ENCODE peak calls at places on chromosomes 1 and 21, in four cellular contexts. One of them, this sample, is unnamed.

GRCh38 chr21:26499475-26499874 is 73.6 kb downstream of the CYYR1 start:
- DNase-seq in upper lobe of right lung: no peak
- DNase-seq in lower lobe of right lung: no peak
- DNase-seq in esophagus squamous epithelium: no peak
- DNase-seq in this sample: no peak

GRCh38 chr1:153717330-153717729 is 10.5 kb upstream of the INTS3 start:
- DNase-seq in upper lobe of right lung: no peak
- DNase-seq in lower lobe of right lung: no peak
- DNase-seq in esophagus squamous epithelium: no peak
- DNase-seq in this sample: no peak

GRCh38 chr1:70436617-70437236 is 25.7 kb downstream of the CTH start:
- DNase-seq in upper lobe of right lung: no peak
- DNase-seq in lower lobe of right lung: no peak
- DNase-seq in esophagus squamous epithelium: no peak
- DNase-seq in this sample: no peak

GRCh38 chr1:62720946-62721554 is 32.9 kb upstream of the DOCK7 start:
- DNase-seq in upper lobe of right lung: no peak
- DNase-seq in lower lobe of right lung: no peak
- DNase-seq in esophagus squamous epithelium: no peak
- DNase-seq in this sample: no peak

GRCh38 chr1:230231739-230232075 is 164.7 kb downstream of the GALNT2 start:
- DNase-seq in upper lobe of right lung: peak
- DNase-seq in lower lobe of right lung: peak
- DNase-seq in esophagus squamous epithelium: no peak
- DNase-seq in this sample: no peak

GRCh38 chr21:38982096-38982495 is 176.4 kb downstream of the ETS2 start:
- DNase-seq in upper lobe of right lung: no peak
- DNase-seq in lower lobe of right lung: no peak
- DNase-seq in esophagus squamous epithelium: no peak
- DNase-seq in this sample: no peak

GRCh38 chr1:213371769-213372619 is 321.0 kb downstream of the RPS6KC1 start:
- DNase-seq in upper lobe of right lung: no peak
- DNase-seq in lower lobe of right lung: no peak
- DNase-seq in esophagus squamous epithelium: no peak
- DNase-seq in this sample: no peak

GRCh38 chr1:153849487-153850185 is 73.1 kb downstream of the GATAD2B start:
- DNase-seq in upper lobe of right lung: no peak
- DNase-seq in lower lobe of right lung: no peak
- DNase-seq in esophagus squamous epithelium: no peak
- DNase-seq in this sample: no peak

GRCh38 chr1:164673584-164674214 is 114.7 kb downstream of the PBX1 start:
- DNase-seq in upper lobe of right lung: no peak
- DNase-seq in lower lobe of right lung: no peak
- DNase-seq in esophagus squamous epithelium: no peak
- DNase-seq in this sample: no peak

GRCh38 chr21:41943468-41944250 is 10.2 kb downstream of the C2CD2 start:
- DNase-seq in upper lobe of right lung: no peak
- DNase-seq in lower lobe of right lung: no peak
- DNase-seq in esophagus squamous epithelium: no peak
- DNase-seq in this sample: peak

GRCh38 chr1:27393641-27394281 is 1.3 kb downstream of the GPR3 start:
- DNase-seq in upper lobe of right lung: no peak
- DNase-seq in lower lobe of right lung: no peak
- DNase-seq in esophagus squamous epithelium: no peak
- DNase-seq in this sample: no peak

GRCh38 chr21:27569091-27569490 is 602.2 kb upstream of the ADAMTS5 start:
- DNase-seq in upper lobe of right lung: no peak
- DNase-seq in lower lobe of right lung: no peak
- DNase-seq in esophagus squamous epithelium: no peak
- DNase-seq in this sample: no peak

GRCh38 chr1:74222701-74223100 is 12.5 kb upstream of the TNNI3K start:
- DNase-seq in upper lobe of right lung: no peak
- DNase-seq in lower lobe of right lung: no peak
- DNase-seq in esophagus squamous epithelium: no peak
- DNase-seq in this sample: no peak

GRCh38 chr1:224116131-224116530 is 2.2 kb downstream of the FBXO28 start:
- DNase-seq in upper lobe of right lung: no peak
- DNase-seq in lower lobe of right lung: no peak
- DNase-seq in esophagus squamous epithelium: no peak
- DNase-seq in this sample: no peak

GRCh38 chr1:50684185-50684584 is 260.9 kb upstream of the DMRTA2 start:
- DNase-seq in upper lobe of right lung: no peak
- DNase-seq in lower lobe of right lung: no peak
- DNase-seq in esophagus squamous epithelium: no peak
- DNase-seq in this sample: no peak

GRCh38 chr1:145977486-145978476 is 13.3 kb downstream of the POLR3GL start:
- DNase-seq in upper lobe of right lung: peak
- DNase-seq in lower lobe of right lung: peak
- DNase-seq in esophagus squamous epithelium: no peak
- DNase-seq in this sample: peak

GRCh38 chr1:145975216-145975615 is 10.7 kb downstream of the POLR3GL start:
- DNase-seq in upper lobe of right lung: no peak
- DNase-seq in lower lobe of right lung: no peak
- DNase-seq in esophagus squamous epithelium: no peak
- DNase-seq in this sample: no peak

GRCh38 chr1:145978477-145978859 is 14.0 kb downstream of the POLR3GL start:
- DNase-seq in upper lobe of right lung: no peak
- DNase-seq in lower lobe of right lung: no peak
- DNase-seq in esophagus squamous epithelium: no peak
- DNase-seq in this sample: no peak

GRCh38 chr1:145978860-145979745 is 14.6 kb downstream of the POLR3GL start:
- DNase-seq in upper lobe of right lung: peak
- DNase-seq in lower lobe of right lung: peak
- DNase-seq in esophagus squamous epithelium: peak
- DNase-seq in this sample: peak

DNA sequence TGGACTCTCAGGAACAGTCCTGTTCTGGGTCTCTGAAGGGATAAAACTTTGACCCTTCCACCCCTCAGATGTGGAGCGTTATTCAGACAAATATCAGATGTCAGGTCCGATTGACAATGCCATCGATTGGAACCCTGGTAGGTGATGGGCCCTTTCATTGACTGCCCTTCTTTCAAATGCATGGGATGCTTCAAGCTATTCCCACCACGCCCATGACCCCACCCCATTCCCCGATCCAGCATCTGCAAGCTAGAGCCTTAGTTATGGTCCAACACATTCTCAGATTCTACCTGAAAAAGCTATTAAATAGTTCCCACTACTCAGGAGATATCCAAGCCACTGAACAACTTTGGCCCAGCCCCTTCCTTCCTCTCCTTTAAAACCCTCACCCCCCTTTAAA is 12.5 kb downstream of the POLR3GL start:
- DNase-seq in upper lobe of right lung: no peak
- DNase-seq in lower lobe of right lung: no peak
- DNase-seq in esophagus squamous epithelium: no peak
- DNase-seq in this sample: no peak
- H3K27ac ChIP-seq in upper lobe of right lung: peak
- H3K27ac ChIP-seq in lower lobe of right lung: peak
- H3K27ac ChIP-seq in esophagus squamous epithelium: peak
- H3K27ac ChIP-seq in this sample: peak

DNA sequence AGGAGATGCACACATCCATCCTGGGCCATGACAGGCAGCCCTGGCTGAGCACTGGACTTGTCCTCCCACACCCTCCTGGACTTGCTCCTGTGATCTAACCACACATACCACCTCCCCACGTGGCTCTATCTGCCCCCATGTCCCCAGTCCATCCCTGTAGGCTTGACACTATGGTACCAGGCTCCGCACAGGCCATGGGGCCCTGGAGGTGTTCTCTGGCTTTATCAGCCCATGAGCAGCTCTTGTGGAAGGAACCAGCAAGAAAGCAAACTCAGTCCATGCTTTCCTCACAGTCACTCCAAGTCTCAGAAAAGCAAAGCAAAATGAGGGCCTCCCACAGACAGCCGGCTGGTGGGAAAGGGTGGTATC is 61.6 kb downstream of the CD46 start:
- DNase-seq in upper lobe of right lung: no peak
- DNase-seq in lower lobe of right lung: no peak
- DNase-seq in esophagus squamous epithelium: no peak
- DNase-seq in this sample: no peak
- H3K27ac ChIP-seq in upper lobe of right lung: peak
- H3K27ac ChIP-seq in lower lobe of right lung: peak
- H3K27ac ChIP-seq in esophagus squamous epithelium: peak
- H3K27ac ChIP-seq in this sample: peak

DNA sequence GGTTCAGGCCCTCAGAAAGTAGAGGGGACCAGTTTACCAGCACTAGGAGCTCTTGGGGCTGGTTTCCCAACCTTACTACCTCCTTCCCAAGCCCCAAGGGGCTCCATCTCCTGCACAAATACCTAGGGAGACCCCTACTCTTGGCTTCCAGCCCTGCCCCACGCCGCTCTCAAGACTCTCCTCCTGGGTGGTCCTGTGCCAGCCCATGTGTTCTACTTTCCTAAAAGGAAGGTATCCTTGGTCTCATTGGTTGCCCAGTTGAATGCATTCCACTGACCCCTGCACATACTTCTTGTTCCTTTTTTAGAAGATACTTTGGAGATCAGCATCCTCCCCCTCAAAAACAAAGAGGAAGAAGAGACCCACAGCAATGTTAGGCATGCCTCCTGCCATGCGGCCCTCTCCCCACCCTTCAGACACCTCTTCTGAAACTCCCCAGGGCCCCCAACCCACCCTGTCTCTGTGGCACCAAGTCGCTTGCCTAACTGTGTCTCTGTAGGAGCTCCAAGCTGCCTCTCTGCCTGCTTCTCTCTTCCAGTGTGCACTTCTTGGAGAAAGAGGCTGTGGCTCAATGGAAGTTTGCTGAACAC is 4.1 kb downstream of the SLAMF9 start:
- DNase-seq in upper lobe of right lung: no peak
- DNase-seq in lower lobe of right lung: no peak
- DNase-seq in esophagus squamous epithelium: no peak
- DNase-seq in this sample: no peak
- H3K27ac ChIP-seq in upper lobe of right lung: no peak
- H3K27ac ChIP-seq in lower lobe of right lung: no peak
- H3K27ac ChIP-seq in esophagus squamous epithelium: no peak
- H3K27ac ChIP-seq in this sample: no peak

DNA sequence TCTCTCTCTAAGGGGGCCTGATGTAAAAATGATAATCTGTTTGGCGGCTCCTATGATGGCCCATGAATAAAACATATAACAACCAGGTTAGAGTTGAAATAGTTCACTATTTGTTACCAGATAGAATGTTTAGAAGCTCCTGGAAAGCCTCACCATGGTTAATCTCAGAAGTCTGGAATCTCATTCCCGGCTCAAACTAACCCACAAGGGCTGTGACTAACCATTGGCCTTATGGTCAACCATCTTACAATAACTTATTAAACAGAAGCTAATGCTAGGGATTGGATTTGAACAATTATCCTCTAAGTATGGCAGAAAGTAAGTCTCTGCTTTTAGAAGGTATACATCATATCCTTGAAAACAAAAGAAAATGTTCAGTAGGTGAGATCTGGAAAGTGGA is 134.1 kb upstream of the ADGRL2 start:
- DNase-seq in upper lobe of right lung: no peak
- DNase-seq in lower lobe of right lung: no peak
- DNase-seq in esophagus squamous epithelium: no peak
- DNase-seq in this sample: no peak
- H3K27ac ChIP-seq in upper lobe of right lung: no peak
- H3K27ac ChIP-seq in lower lobe of right lung: no peak
- H3K27ac ChIP-seq in esophagus squamous epithelium: no peak
- H3K27ac ChIP-seq in this sample: no peak

GRCh38 chr1:66244429-66244828 is 289.5 kb upstream of the SGIP1 start:
- DNase-seq in upper lobe of right lung: no peak
- DNase-seq in lower lobe of right lung: no peak
- DNase-seq in esophagus squamous epithelium: no peak
- DNase-seq in this sample: peak

GRCh38 chr1:66240491-66241484 is 293.2 kb upstream of the SGIP1 start:
- DNase-seq in upper lobe of right lung: no peak
- DNase-seq in lower lobe of right lung: no peak
- DNase-seq in esophagus squamous epithelium: no peak
- DNase-seq in this sample: no peak

GRCh38 chr1:66246371-66247262 is 287.3 kb upstream of the SGIP1 start:
- DNase-seq in upper lobe of right lung: no peak
- DNase-seq in lower lobe of right lung: no peak
- DNase-seq in esophagus squamous epithelium: no peak
- DNase-seq in this sample: no peak

GRCh38 chr1:66242646-66243547 is 291.1 kb upstream of the SGIP1 start:
- DNase-seq in upper lobe of right lung: peak
- DNase-seq in lower lobe of right lung: peak
- DNase-seq in esophagus squamous epithelium: peak
- DNase-seq in this sample: peak

DNA sequence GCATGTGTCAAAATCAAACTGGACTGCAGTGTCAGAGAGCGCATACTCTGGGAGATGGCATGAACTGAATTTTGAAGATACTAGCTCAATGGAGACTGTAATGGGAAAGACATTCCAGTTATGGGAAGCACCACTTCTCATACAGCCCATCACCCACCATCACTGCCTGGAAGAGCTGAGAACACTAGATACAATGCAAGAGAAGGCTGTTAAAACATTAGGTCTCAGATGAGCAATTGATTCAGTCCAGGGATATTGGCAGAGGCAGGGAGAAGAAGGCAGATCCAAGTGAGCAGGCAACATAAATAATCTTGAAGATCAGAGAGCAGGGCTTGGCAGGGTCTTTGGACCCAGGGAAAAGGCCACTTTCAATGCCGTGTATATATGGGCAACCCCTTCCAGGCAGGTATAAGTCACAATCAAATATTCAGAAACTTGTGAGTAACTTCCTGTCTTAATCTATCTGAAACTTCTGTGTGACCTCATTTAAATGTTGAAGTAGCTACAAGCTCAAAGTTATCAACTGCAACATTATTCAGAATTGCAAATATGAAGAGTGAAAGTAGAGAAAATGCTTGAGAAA is 290.3 kb upstream of the SGIP1 start:
- DNase-seq in upper lobe of right lung: no peak
- DNase-seq in lower lobe of right lung: no peak
- DNase-seq in esophagus squamous epithelium: no peak
- DNase-seq in this sample: no peak
- H3K27ac ChIP-seq in upper lobe of right lung: no peak
- H3K27ac ChIP-seq in lower lobe of right lung: no peak
- H3K27ac ChIP-seq in esophagus squamous epithelium: no peak
- H3K27ac ChIP-seq in this sample: peak

GRCh38 chr1:175192630-175193338 is at the start of gene KIAA0040:
- DNase-seq in upper lobe of right lung: peak
- DNase-seq in lower lobe of right lung: peak
- DNase-seq in esophagus squamous epithelium: no peak
- DNase-seq in this sample: peak

GRCh38 chr1:175193339-175193950 is 869 bp upstream of the KIAA0040 start:
- DNase-seq in upper lobe of right lung: no peak
- DNase-seq in lower lobe of right lung: no peak
- DNase-seq in esophagus squamous epithelium: no peak
- DNase-seq in this sample: no peak

GRCh38 chr1:175191654-175192053 is 922 bp downstream of the KIAA0040 start:
- DNase-seq in upper lobe of right lung: no peak
- DNase-seq in lower lobe of right lung: no peak
- DNase-seq in esophagus squamous epithelium: no peak
- DNase-seq in this sample: no peak

GRCh38 chr1:175195281-175195680 is 2.7 kb upstream of the KIAA0040 start:
- DNase-seq in upper lobe of right lung: no peak
- DNase-seq in lower lobe of right lung: no peak
- DNase-seq in esophagus squamous epithelium: no peak
- DNase-seq in this sample: no peak

GRCh38 chr1:175192111-175192629 is 406 bp downstream of the KIAA0040 start:
- DNase-seq in upper lobe of right lung: peak
- DNase-seq in lower lobe of right lung: peak
- DNase-seq in esophagus squamous epithelium: no peak
- DNase-seq in this sample: no peak
- H3K27ac ChIP-seq in upper lobe of right lung: peak
- H3K27ac ChIP-seq in lower lobe of right lung: peak
- H3K27ac ChIP-seq in esophagus squamous epithelium: peak
- H3K27ac ChIP-seq in this sample: no peak

GRCh38 chr1:161196521-161197451 is 2.1 kb downstream of the ADAMTS4 start:
- DNase-seq in upper lobe of right lung: no peak
- DNase-seq in lower lobe of right lung: no peak
- DNase-seq in esophagus squamous epithelium: no peak
- DNase-seq in this sample: no peak
- H3K27ac ChIP-seq in upper lobe of right lung: peak
- H3K27ac ChIP-seq in lower lobe of right lung: peak
- H3K27ac ChIP-seq in esophagus squamous epithelium: peak
- H3K27ac ChIP-seq in this sample: peak